ENCODE peak calls at places on chromosomes 11 and 22, in six cellular contexts. T is CD4-positive, CD25-positive, alpha-beta regulatory T cell; Y is uterus; G is upper lobe of right lung; I is heart right ventricle; P is naive thymus-derived CD4-positive, alpha-beta T cell. C is an unnamed sample.

GRCh38 chr11:124233376-124233775 is 7.5 kb upstream of the OR8G1 start:
- DNase-seq in G (no peak), P (no peak), Y (no peak), I (no peak), T (no peak), C (no peak)

GRCh38 chr22:38982008-38982927 is at the start of gene APOBEC3B:
- DNase-seq in G (peak; percentile 79), T (peak; percentile 88), Y (peak; percentile 85), P (peak; percentile 37), I (peak; percentile 30), C (peak; percentile 54)

GRCh38 chr22:33785283-33785991 is 134.8 kb downstream of the LARGE1 start:
- DNase-seq in Y (no peak), P (no peak), I (no peak), G (no peak), T (peak; percentile 9), C (no peak)

GRCh38 chr11:78253797-78254196 is 65.1 kb downstream of the USP35 start:
- DNase-seq in P (no peak), I (no peak), Y (no peak), G (no peak), T (no peak), C (no peak)

GRCh38 chr11:7589861-7590260 is 76.1 kb downstream of the PPFIBP2 start:
- DNase-seq in P (no peak), G (no peak), Y (no peak), T (no peak), I (no peak), C (no peak)

GRCh38 chr11:62383822-62384221 is 35.0 kb upstream of the SCGB1A1 start:
- DNase-seq in Y (no peak), P (no peak), G (no peak), I (no peak), T (no peak), C (no peak)

GRCh38 chr11:12968101-12968500 is 41.0 kb upstream of the RASSF10 start:
- DNase-seq in Y (no peak), I (no peak), G (no peak), P (no peak), T (no peak), C (no peak)

GRCh38 chr11:123061403-123062157 is at the start of gene HSPA8:
- DNase-seq in Y (peak; percentile 65), G (peak; percentile 87), I (peak; percentile 65), T (peak; percentile 78), P (peak; percentile 45), C (peak; percentile 68)

GRCh38 chr11:28383471-28383870 is 275.3 kb downstream of the METTL15 start:
- DNase-seq in I (no peak), G (no peak), P (no peak), Y (no peak), T (no peak), C (no peak)

GRCh38 chr11:6531267-6531752 is 34.2 kb downstream of the DNHD1 start:
- DNase-seq in I (no peak), G (no peak), Y (no peak), P (peak; percentile 39), T (peak; percentile 61), C (peak; percentile 66)

GRCh38 chr11:46279393-46280099 is 2.1 kb downstream of the CREB3L1 start:
- DNase-seq in P (no peak), Y (peak; percentile 76), G (no peak), T (no peak), I (peak; percentile 64), C (no peak)

GRCh38 chr22:49321477-49322055 is 506.1 kb downstream of the BRD1 start:
- DNase-seq in I (no peak), T (no peak), P (no peak), Y (no peak), G (peak; percentile 54), C (no peak)

GRCh38 chr11:35632301-35632700 is 14.0 kb downstream of the FJX1 start:
- DNase-seq in Y (no peak), G (no peak), T (no peak), I (no peak), P (no peak), C (no peak)

GRCh38 chr11:60854140-60854846 is 1.5 kb downstream of the PTGDR2 start:
- DNase-seq in P (no peak), Y (no peak), T (no peak), G (no peak), I (no peak), C (no peak)

GRCh38 chr11:123251656-123252344 is 56.8 kb upstream of the CLMP start:
- DNase-seq in G (no peak), P (no peak), Y (peak; percentile 63), T (no peak), I (peak; percentile 70), C (no peak)

GRCh38 chr11:10490032-10490397 is 35.0 kb downstream of the AMPD3 start:
- DNase-seq in I (no peak), T (no peak), G (peak; percentile 46), P (no peak), Y (no peak), C (no peak)

GRCh38 chr11:132073787-132074186 is 703.4 kb downstream of the NTM start:
- DNase-seq in P (no peak), I (no peak), Y (no peak), T (no peak), G (no peak), C (no peak)

GRCh38 chr11:45089251-45089650 is 57.2 kb upstream of the PRDM11 start:
- DNase-seq in I (peak; percentile 82), T (no peak), G (no peak), Y (peak; percentile 87), P (no peak), C (no peak)

DNA sequence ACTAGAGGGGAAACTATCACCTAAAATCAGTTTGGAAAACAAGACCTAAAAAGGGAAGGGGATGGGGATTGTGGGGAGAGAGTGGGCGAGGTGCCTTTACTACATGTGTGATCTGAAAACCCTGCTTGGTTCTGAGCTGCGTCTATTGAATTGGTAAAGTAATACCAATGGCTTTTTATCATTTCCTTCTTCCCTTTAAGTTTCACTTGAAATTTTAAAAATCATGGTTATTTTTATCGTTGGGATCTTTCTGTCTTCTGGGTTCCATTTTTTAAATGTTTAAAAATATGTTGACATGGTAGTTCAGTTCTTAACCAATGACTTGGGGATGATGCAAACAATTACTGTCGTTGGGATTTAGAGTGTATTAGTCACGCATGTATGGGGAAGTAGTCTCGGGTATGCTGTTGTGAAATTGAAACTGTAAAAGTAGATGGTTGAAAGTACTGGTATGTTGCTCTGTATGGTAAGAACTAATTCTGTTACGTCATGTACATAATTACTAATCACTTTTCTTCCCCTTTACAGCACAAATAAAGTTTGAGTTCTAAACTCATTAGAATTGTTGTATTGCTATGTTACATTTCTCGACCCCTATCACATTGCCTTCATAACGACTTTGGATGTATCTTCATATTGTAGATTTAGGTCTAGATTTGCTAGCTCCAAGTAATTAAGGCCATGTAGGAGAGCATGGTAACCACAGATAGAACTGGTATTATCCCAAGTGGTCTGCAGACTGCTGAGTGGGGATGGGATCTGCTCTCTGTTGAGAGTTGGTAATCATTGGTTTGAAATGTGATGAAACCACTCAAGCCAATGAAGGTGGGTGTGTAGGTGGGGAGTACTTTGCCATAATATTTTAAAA is 3.6 kb downstream of the NEAT1 start:
- DNase-seq in Y (no peak), T (peak; percentile 83), G (no peak), I (no peak), P (peak; percentile 85), C (peak; percentile 90)
- H3K4me1 ChIP-seq in Y (no peaks in the 10 kb centered on the region), T (peaks cover 68% of the 10 kb centered on the region), G (peaks cover 30% of the 10 kb centered on the region), I (peaks cover 37% of the 10 kb centered on the region), P (peaks cover 48% of the 10 kb centered on the region), C (peaks cover 91% of the 10 kb centered on the region)

DNA sequence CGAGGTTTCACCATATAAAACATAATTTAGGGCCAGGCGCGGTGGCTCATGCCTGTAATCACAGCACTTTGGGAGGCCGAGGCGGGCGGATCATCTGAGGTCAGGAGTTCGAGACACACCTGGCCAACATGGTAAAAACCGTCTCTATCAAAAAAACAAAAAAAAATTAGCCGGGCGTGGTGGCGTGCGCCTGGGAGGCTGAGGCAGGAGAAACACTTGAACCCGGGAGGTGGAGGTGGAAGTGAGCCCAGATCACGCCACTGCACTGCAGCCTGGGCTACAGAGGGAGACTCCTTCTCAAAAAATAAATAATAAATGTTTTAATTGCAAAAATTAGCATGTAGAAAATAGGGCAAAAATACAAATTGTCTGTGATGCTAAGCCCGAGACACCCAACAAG is 993 bp upstream of the SFI1 start:
- DNase-seq in I (no peak), P (no peak), Y (no peak), G (no peak), T (no peak), C (peak; percentile 61)
- H3K4me1 ChIP-seq in I (peaks cover 22% of the 10 kb centered on the region), P (peaks cover 25% of the 10 kb centered on the region), Y (peaks cover 9% of the 10 kb centered on the region), G (peaks cover 14% of the 10 kb centered on the region), T (peaks cover 72% of the 10 kb centered on the region), C (peaks cover 51% of the 10 kb centered on the region)

GRCh38 chr11:96309001-96309642 is 33.9 kb downstream of the MAML2 start:
- DNase-seq in Y (no peak), P (no peak), I (no peak), G (no peak), T (no peak), C (no peak)

GRCh38 chr11:96307748-96308133 is 35.3 kb downstream of the MAML2 start:
- DNase-seq in Y (no peak), G (no peak), T (no peak), P (no peak), I (no peak), C (no peak)

GRCh38 chr11:96309643-96310017 is 33.4 kb downstream of the MAML2 start:
- DNase-seq in T (no peak), Y (no peak), P (no peak), I (no peak), G (no peak), C (no peak)

GRCh38 chr11:96306600-96306932 is 36.4 kb downstream of the MAML2 start:
- DNase-seq in Y (no peak), P (no peak), I (no peak), G (no peak), T (no peak), C (no peak)

DNA sequence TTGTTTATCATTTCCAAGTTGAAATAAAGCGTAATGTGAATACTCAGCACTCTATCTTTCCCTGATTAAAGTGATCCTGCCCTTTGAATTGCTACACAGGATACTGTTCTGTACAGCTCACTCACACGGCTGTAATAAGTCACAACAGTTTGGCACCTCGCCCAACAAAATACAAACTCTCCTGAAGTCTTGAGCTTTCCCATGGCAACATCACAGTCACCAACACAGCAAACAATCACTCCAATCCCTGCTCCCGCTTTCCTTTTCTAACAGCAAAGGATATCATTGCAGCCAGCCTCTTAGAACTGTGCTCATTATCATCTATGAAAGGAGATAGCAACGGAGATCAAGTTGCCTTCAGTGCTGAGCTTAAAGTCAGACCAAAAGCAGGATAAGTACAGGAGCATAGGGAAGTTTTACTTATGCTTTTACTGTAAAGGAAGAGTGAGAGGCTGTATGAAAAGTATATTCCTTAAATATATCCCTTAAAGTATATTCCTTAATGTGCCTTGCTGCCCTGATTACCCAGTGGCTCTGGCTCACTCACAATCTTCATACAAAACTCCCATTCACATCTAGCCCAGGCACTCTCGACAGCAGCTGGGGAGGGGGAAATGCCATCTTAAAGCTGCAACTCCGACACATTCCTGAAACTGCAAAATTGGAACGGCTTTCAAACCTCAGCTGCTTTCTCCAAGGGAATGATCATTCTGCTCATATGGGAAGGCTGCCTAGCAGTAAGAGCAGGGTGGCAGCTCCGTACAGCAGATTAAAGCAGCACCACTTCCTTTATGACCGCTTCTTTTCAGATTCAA is 35.9 kb downstream of the MAML2 start:
- DNase-seq in Y (peak; percentile 73), G (no peak), P (peak; percentile 42), I (no peak), T (peak; percentile 21), C (no peak)
- H3K4me1 ChIP-seq in Y (no peaks in the 10 kb centered on the region), G (peaks cover 78% of the 10 kb centered on the region), P (peaks cover 32% of the 10 kb centered on the region), I (peaks cover 44% of the 10 kb centered on the region), T (peaks cover 18% of the 10 kb centered on the region), C (no peaks in the 10 kb centered on the region)

GRCh38 chr11:120354779-120355178 is 18.6 kb downstream of the ARHGEF12 start:
- DNase-seq in I (no peak), G (no peak), Y (no peak), T (no peak), P (no peak), C (no peak)
- H3K4me1 ChIP-seq in I (peaks cover 63% of the 10 kb centered on the region), G (peaks cover 6% of the 10 kb centered on the region), Y (no peaks in the 10 kb centered on the region), T (no peaks in the 10 kb centered on the region), P (no peaks in the 10 kb centered on the region), C (no peaks in the 10 kb centered on the region)

C was measured in Karpas-422.